ENCODE peak calls at places on chromosome 13, in seven cellular contexts. One of them, this sample, is unnamed.

GRCh38 chr13:73109288-73109899 is 50.6 kb downstream of the KLF5 start:
- DNase-seq in fibroblast of lung: no peak
- DNase-seq in left lung: no peak
- DNase-seq in neuronal stem cell: no peak
- DNase-seq in brain microvascular endothelial cell: no peak
- DNase-seq in psoas muscle: no peak
- DNase-seq in pancreas: no peak
- DNase-seq in this sample: no peak

GRCh38 chr13:94968040-94968756 is 255.9 kb upstream of the SOX21 start:
- DNase-seq in fibroblast of lung: peak; percentile 20
- DNase-seq in left lung: peak; percentile 58
- DNase-seq in neuronal stem cell: peak; percentile 65
- DNase-seq in brain microvascular endothelial cell: no peak
- DNase-seq in psoas muscle: no peak
- DNase-seq in pancreas: no peak
- DNase-seq in this sample: no peak

GRCh38 chr13:35767256-35767981 is 290.9 kb upstream of the MAB21L1 start:
- DNase-seq in fibroblast of lung: no peak
- DNase-seq in left lung: no peak
- DNase-seq in neuronal stem cell: no peak
- DNase-seq in brain microvascular endothelial cell: no peak
- DNase-seq in psoas muscle: no peak
- DNase-seq in pancreas: no peak
- DNase-seq in this sample: no peak

GRCh38 chr13:76836311-76836710 is 49.9 kb downstream of the KCTD12 start:
- DNase-seq in fibroblast of lung: peak; percentile 74
- DNase-seq in left lung: no peak
- DNase-seq in neuronal stem cell: no peak
- DNase-seq in brain microvascular endothelial cell: peak; percentile 18
- DNase-seq in psoas muscle: no peak
- DNase-seq in pancreas: no peak
- DNase-seq in this sample: no peak

GRCh38 chr13:50589651-50590054 is 253.8 kb downstream of the DLEU7 start:
- DNase-seq in fibroblast of lung: peak; percentile 97
- DNase-seq in left lung: no peak
- DNase-seq in neuronal stem cell: no peak
- DNase-seq in brain microvascular endothelial cell: peak; percentile 82
- DNase-seq in psoas muscle: no peak
- DNase-seq in pancreas: no peak
- DNase-seq in this sample: no peak

GRCh38 chr13:40113644-40114304 is 458.3 kb downstream of the COG6 start:
- DNase-seq in fibroblast of lung: peak; percentile 55
- DNase-seq in left lung: no peak
- DNase-seq in neuronal stem cell: no peak
- DNase-seq in brain microvascular endothelial cell: no peak
- DNase-seq in psoas muscle: no peak
- DNase-seq in pancreas: no peak
- DNase-seq in this sample: no peak

GRCh38 chr13:21611385-21611784 is 7.4 kb upstream of the MICU2 start:
- DNase-seq in fibroblast of lung: no peak
- DNase-seq in left lung: no peak
- DNase-seq in neuronal stem cell: no peak
- DNase-seq in brain microvascular endothelial cell: no peak
- DNase-seq in psoas muscle: no peak
- DNase-seq in pancreas: no peak
- DNase-seq in this sample: no peak

GRCh38 chr13:47117268-47117667 is 220.4 kb upstream of the HTR2A start:
- DNase-seq in fibroblast of lung: peak; percentile 83
- DNase-seq in left lung: no peak
- DNase-seq in neuronal stem cell: no peak
- DNase-seq in brain microvascular endothelial cell: peak; percentile 79
- DNase-seq in psoas muscle: no peak
- DNase-seq in pancreas: no peak
- DNase-seq in this sample: no peak

GRCh38 chr13:43763143-43763759 is 23.5 kb downstream of the ENOX1 start:
- DNase-seq in fibroblast of lung: no peak
- DNase-seq in left lung: no peak
- DNase-seq in neuronal stem cell: no peak
- DNase-seq in brain microvascular endothelial cell: no peak
- DNase-seq in psoas muscle: no peak
- DNase-seq in pancreas: no peak
- DNase-seq in this sample: no peak

GRCh38 chr13:43755844-43756243 is 30.9 kb downstream of the ENOX1 start:
- DNase-seq in fibroblast of lung: no peak
- DNase-seq in left lung: no peak
- DNase-seq in neuronal stem cell: no peak
- DNase-seq in brain microvascular endothelial cell: no peak
- DNase-seq in psoas muscle: no peak
- DNase-seq in pancreas: no peak
- DNase-seq in this sample: no peak

GRCh38 chr13:43757266-43757665 is 29.5 kb downstream of the ENOX1 start:
- DNase-seq in fibroblast of lung: no peak
- DNase-seq in left lung: no peak
- DNase-seq in neuronal stem cell: no peak
- DNase-seq in brain microvascular endothelial cell: no peak
- DNase-seq in psoas muscle: no peak
- DNase-seq in pancreas: no peak
- DNase-seq in this sample: no peak

GRCh38 chr13:43760257-43760656 is 26.5 kb downstream of the ENOX1 start:
- DNase-seq in fibroblast of lung: no peak
- DNase-seq in left lung: no peak
- DNase-seq in neuronal stem cell: no peak
- DNase-seq in brain microvascular endothelial cell: no peak
- DNase-seq in psoas muscle: no peak
- DNase-seq in pancreas: no peak
- DNase-seq in this sample: no peak

DNA sequence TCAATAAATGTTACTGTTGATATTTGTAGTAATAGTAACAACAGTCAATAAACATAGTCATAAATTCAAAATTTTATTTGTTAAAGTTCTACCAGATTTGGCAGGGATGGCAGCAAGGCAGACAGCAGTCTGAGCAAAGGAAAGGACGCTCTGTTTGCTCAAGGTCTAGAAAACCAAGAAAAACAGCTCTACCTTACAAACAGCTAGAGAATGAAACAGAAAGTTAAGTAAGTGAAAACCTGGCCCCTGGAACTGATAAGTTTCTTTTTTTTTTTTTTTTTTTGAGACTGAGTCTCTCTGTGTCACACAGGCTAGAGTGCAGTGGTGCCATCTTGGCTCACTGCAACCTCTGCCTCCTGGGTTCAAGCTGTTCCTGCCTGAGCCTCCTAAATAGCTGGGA is 27.9 kb downstream of the ENOX1 start:
- DNase-seq in fibroblast of lung: no peak
- DNase-seq in left lung: no peak
- DNase-seq in neuronal stem cell: no peak
- DNase-seq in brain microvascular endothelial cell: no peak
- DNase-seq in psoas muscle: no peak
- DNase-seq in pancreas: no peak
- DNase-seq in this sample: no peak
- H3K4me3 ChIP-seq in fibroblast of lung: no peak overlapping the region
- H3K4me3 ChIP-seq in left lung: no peak overlapping the region
- H3K4me3 ChIP-seq in neuronal stem cell: no peak overlapping the region
- H3K4me3 ChIP-seq in brain microvascular endothelial cell: no peak overlapping the region
- H3K4me3 ChIP-seq in psoas muscle: no peak overlapping the region
- H3K4me3 ChIP-seq in pancreas: no peak overlapping the region
- H3K4me3 ChIP-seq in this sample: no peak overlapping the region

DNA sequence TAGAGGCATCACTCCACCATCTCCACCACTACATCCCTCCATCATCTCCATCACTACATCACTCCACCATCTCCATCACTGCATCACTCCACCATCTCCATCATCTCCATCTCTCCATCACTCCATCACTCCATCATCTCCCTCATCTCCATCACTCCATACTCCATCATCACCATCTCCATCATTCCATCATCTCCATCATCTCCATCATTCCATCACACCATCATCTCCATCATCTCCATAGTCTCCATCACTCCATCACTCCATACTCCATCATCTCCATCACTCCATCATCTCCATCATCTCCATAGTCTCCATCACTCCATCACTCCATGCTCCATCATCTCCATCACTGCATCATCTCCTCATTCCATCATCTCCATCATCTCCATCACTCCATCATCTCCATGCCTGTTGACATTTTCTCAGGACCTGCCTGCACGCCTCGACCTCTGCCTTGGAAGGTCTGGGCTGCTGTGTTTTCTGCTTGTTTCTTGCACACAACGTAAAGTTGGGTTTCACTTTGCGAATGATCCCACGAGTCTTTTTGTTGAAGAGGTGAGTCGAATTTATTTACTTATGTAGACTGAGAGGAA is 21.2 kb upstream of the RASA3 start:
- DNase-seq in fibroblast of lung: no peak
- DNase-seq in left lung: no peak
- DNase-seq in neuronal stem cell: no peak
- DNase-seq in brain microvascular endothelial cell: no peak
- DNase-seq in psoas muscle: no peak
- DNase-seq in pancreas: no peak
- DNase-seq in this sample: no peak
- H3K4me3 ChIP-seq in fibroblast of lung: no peak overlapping the region
- H3K4me3 ChIP-seq in left lung: no peak overlapping the region
- H3K4me3 ChIP-seq in neuronal stem cell: no peak overlapping the region
- H3K4me3 ChIP-seq in brain microvascular endothelial cell: no peak overlapping the region
- H3K4me3 ChIP-seq in psoas muscle: no peak overlapping the region
- H3K4me3 ChIP-seq in pancreas: no peak overlapping the region
- H3K4me3 ChIP-seq in this sample: no peak overlapping the region

DNA sequence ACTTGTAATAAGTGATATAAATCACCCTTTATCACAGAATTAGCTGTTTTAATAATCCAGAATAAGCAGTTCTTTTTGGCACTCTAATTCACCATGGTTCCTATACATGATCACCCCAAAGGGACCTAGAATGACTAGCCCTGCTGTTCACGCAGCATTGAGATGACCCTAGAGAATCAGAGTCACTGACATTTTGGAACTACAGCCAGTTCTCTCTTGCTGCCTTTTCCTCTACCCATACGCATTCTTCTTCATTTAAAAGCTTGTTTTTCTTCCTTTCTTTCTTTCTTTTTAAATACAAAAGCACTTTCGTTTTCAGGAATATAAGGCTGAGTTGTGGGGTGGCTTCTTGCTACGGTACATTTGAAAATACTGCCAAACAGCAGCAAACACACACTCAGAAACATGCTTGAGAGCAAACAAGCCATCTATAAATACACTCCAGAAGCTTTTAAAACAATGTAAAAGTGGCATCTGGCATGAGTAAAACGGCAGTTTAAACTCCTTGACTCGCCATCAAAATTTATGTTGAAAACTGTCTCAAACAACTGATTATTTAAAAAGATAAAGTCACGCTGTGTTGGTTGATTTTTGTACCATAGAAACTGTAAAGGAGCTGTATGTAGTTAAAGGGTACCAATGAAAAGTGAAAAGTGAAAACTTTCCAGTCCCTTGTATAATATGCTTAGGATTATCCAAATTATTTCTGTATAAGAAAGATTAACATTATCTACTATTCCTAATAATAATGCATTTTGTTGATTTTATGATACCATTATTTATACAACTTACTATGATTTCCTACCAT is 95.6 kb downstream of the PCDH9 start:
- DNase-seq in fibroblast of lung: peak; percentile 18
- DNase-seq in left lung: no peak
- DNase-seq in neuronal stem cell: no peak
- DNase-seq in brain microvascular endothelial cell: peak; percentile 9
- DNase-seq in psoas muscle: no peak
- DNase-seq in pancreas: no peak
- DNase-seq in this sample: no peak
- H3K4me3 ChIP-seq in fibroblast of lung: peak overlapping the region; percentile 29
- H3K4me3 ChIP-seq in left lung: no peak overlapping the region
- H3K4me3 ChIP-seq in neuronal stem cell: no peak overlapping the region
- H3K4me3 ChIP-seq in brain microvascular endothelial cell: peak overlapping the region; percentile 18
- H3K4me3 ChIP-seq in psoas muscle: peak overlapping the region; percentile 41
- H3K4me3 ChIP-seq in pancreas: no peak overlapping the region
- H3K4me3 ChIP-seq in this sample: no peak overlapping the region

GRCh38 chr13:114126789-114127472 is 5.5 kb downstream of the RASA3 start:
- DNase-seq in fibroblast of lung: no peak
- DNase-seq in left lung: peak; percentile 51
- DNase-seq in neuronal stem cell: no peak
- DNase-seq in brain microvascular endothelial cell: no peak
- DNase-seq in psoas muscle: peak; percentile 34
- DNase-seq in pancreas: no peak
- DNase-seq in this sample: no peak

GRCh38 chr13:114128348-114128623 is 4.1 kb downstream of the RASA3 start:
- DNase-seq in fibroblast of lung: no peak
- DNase-seq in left lung: no peak
- DNase-seq in neuronal stem cell: no peak
- DNase-seq in brain microvascular endothelial cell: no peak
- DNase-seq in psoas muscle: peak; percentile 55
- DNase-seq in pancreas: no peak
- DNase-seq in this sample: no peak

GRCh38 chr13:114129649-114130062 is 2.8 kb downstream of the RASA3 start:
- DNase-seq in fibroblast of lung: no peak
- DNase-seq in left lung: peak; percentile 15
- DNase-seq in neuronal stem cell: no peak
- DNase-seq in brain microvascular endothelial cell: no peak
- DNase-seq in psoas muscle: no peak
- DNase-seq in pancreas: peak; percentile 8
- DNase-seq in this sample: no peak

GRCh38 chr13:114128624-114129522 is 3.5 kb downstream of the RASA3 start:
- DNase-seq in fibroblast of lung: peak; percentile 97
- DNase-seq in left lung: peak; percentile 94
- DNase-seq in neuronal stem cell: no peak
- DNase-seq in brain microvascular endothelial cell: peak; percentile 93
- DNase-seq in psoas muscle: peak; percentile 87
- DNase-seq in pancreas: peak; percentile 31
- DNase-seq in this sample: peak; percentile 51

GRCh38 chr13:114127473-114128347 is 4.7 kb downstream of the RASA3 start:
- DNase-seq in fibroblast of lung: no peak
- DNase-seq in left lung: peak; percentile 44
- DNase-seq in neuronal stem cell: no peak
- DNase-seq in brain microvascular endothelial cell: no peak
- DNase-seq in psoas muscle: peak; percentile 67
- DNase-seq in pancreas: peak; percentile 19
- DNase-seq in this sample: no peak
- H3K4me3 ChIP-seq in fibroblast of lung: no peak overlapping the region
- H3K4me3 ChIP-seq in left lung: no peak overlapping the region
- H3K4me3 ChIP-seq in neuronal stem cell: no peak overlapping the region
- H3K4me3 ChIP-seq in brain microvascular endothelial cell: peak overlapping the region; percentile 39
- H3K4me3 ChIP-seq in psoas muscle: peak overlapping the region; percentile 82
- H3K4me3 ChIP-seq in pancreas: no peak overlapping the region
- H3K4me3 ChIP-seq in this sample: no peak overlapping the region

GRCh38 chr13:33490461-33491327 is 205.1 kb upstream of the STARD13 start:
- DNase-seq in fibroblast of lung: no peak
- DNase-seq in left lung: peak; percentile 53
- DNase-seq in neuronal stem cell: peak; percentile 12
- DNase-seq in brain microvascular endothelial cell: no peak
- DNase-seq in psoas muscle: no peak
- DNase-seq in pancreas: no peak
- DNase-seq in this sample: no peak
- H3K4me3 ChIP-seq in fibroblast of lung: no peak overlapping the region
- H3K4me3 ChIP-seq in left lung: no peak overlapping the region
- H3K4me3 ChIP-seq in neuronal stem cell: no peak overlapping the region
- H3K4me3 ChIP-seq in brain microvascular endothelial cell: no peak overlapping the region
- H3K4me3 ChIP-seq in psoas muscle: no peak overlapping the region
- H3K4me3 ChIP-seq in pancreas: no peak overlapping the region
- H3K4me3 ChIP-seq in this sample: no peak overlapping the region

DNA sequence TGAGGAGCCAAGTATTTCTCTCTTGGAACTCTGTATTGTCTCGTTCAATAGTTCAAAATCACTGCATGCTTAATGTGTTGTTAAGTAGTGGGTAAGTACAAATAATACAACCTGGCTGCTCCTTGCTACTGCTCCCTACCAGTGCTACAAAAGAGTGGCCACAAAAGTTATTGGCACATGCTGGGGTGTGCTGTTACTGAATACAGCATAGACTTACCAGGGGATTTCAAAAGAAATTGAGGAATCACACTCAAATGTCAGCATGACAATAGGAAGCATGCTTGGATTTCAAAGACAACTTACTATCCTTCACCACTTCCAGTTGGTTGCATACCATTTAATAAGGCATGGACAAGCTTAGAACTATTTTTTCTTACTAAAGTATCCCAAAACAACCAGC is 1041.3 kb upstream of the SPRY2 start:
- DNase-seq in fibroblast of lung: no peak
- DNase-seq in left lung: no peak
- DNase-seq in neuronal stem cell: no peak
- DNase-seq in brain microvascular endothelial cell: no peak
- DNase-seq in psoas muscle: no peak
- DNase-seq in pancreas: no peak
- DNase-seq in this sample: no peak
- H3K4me3 ChIP-seq in fibroblast of lung: no peak overlapping the region
- H3K4me3 ChIP-seq in left lung: no peak overlapping the region
- H3K4me3 ChIP-seq in neuronal stem cell: no peak overlapping the region
- H3K4me3 ChIP-seq in brain microvascular endothelial cell: no peak overlapping the region
- H3K4me3 ChIP-seq in psoas muscle: no peak overlapping the region
- H3K4me3 ChIP-seq in pancreas: no peak overlapping the region
- H3K4me3 ChIP-seq in this sample: no peak overlapping the region